ENCODE peak calls at places on chromosome 9, in nine cellular contexts. H is GM18507; X is caudate nucleus; F is stomach; O is AML-193; N is GM12891; A is A673; U is left cardiac atrium; S is activated CD4-positive, alpha-beta T cell treated with anti-CD3 and anti-CD28 coated beads, Interleukin-2, amount 50 U/mL, for 4 hours. Z is an unnamed sample.

GRCh38 chr9:97722331-97722730 is 25.2 kb upstream of the XPA start:
- DNase-seq in N (no peak), X (no peak), A (no peak), O (no peak), S (no peak), U (no peak), F (no peak), H (no peak), Z (no peak)

GRCh38 chr9:23850242-23851023 is 24.4 kb upstream of the ELAVL2 start:
- DNase-seq in F (no peak), N (no peak), X (no peak), S (no peak), U (no peak), H (no peak), O (no peak), A (no peak), Z (peak)

GRCh38 chr9:35740243-35740642 is 7.8 kb downstream of the CREB3 start:
- DNase-seq in F (no peak), U (no peak), X (no peak), H (no peak), A (no peak), N (no peak), S (no peak), O (no peak), Z (no peak)

GRCh38 chr9:129245276-129245675 is 67.2 kb upstream of the IER5L start:
- DNase-seq in U (peak), O (no peak), A (no peak), F (no peak), N (no peak), X (no peak), S (no peak), H (no peak), Z (no peak)

GRCh38 chr9:96116275-96117051 is 185.5 kb downstream of the HSD17B3 start:
- DNase-seq in A (no peak), X (peak), U (no peak), O (no peak), H (no peak), N (no peak), F (peak), S (no peak), Z (no peak)

GRCh38 chr9:129968690-129969485 is 74.1 kb downstream of the FNBP1 start:
- DNase-seq in F (no peak), H (no peak), N (no peak), U (no peak), X (no peak), A (peak), O (no peak), S (no peak), Z (no peak)

GRCh38 chr9:124309665-124310064 is 51.9 kb downstream of the NEK6 start:
- DNase-seq in U (no peak), O (no peak), F (no peak), S (no peak), N (no peak), A (peak), X (no peak), H (no peak), Z (no peak)

GRCh38 chr9:136864996-136865767 is 926 bp downstream of the EDF1 start:
- DNase-seq in X (no peak), F (no peak), S (no peak), N (no peak), U (peak), A (no peak), H (no peak), O (no peak), Z (no peak)

GRCh38 chr9:36748322-36748899 is 175.7 kb downstream of the MELK start:
- DNase-seq in O (no peak), A (peak), S (no peak), X (no peak), N (peak), H (peak), U (peak), F (peak), Z (no peak)

GRCh38 chr9:110875275-110875674 is 163.0 kb downstream of the LPAR1 start:
- DNase-seq in F (no peak), X (peak), H (no peak), O (peak), A (no peak), S (no peak), N (peak), U (peak), Z (no peak)

GRCh38 chr9:114484854-114485443 is 20.3 kb downstream of the WHRN start:
- DNase-seq in F (no peak), N (no peak), U (no peak), X (no peak), S (peak), H (no peak), A (no peak), O (peak), Z (no peak)

GRCh38 chr9:36847781-36848673 is 186.0 kb downstream of the PAX5 start:
- DNase-seq in N (no peak), U (no peak), X (no peak), O (no peak), S (no peak), F (no peak), H (no peak), A (no peak), Z (peak)

GRCh38 chr9:133226219-133227171 is 17.4 kb upstream of the OBP2B start:
- DNase-seq in X (no peak), F (peak), N (no peak), H (no peak), S (no peak), A (no peak), O (no peak), U (no peak), Z (no peak)

GRCh38 chr9:87557996-87558395 is 60.3 kb downstream of the DAPK1 start:
- DNase-seq in U (no peak), A (no peak), S (no peak), O (no peak), H (no peak), X (no peak), N (no peak), F (peak), Z (no peak)

GRCh38 chr9:87336914-87337333 is 160.7 kb upstream of the DAPK1 start:
- DNase-seq in X (peak), U (peak), A (peak), H (no peak), F (peak), S (no peak), N (no peak), O (peak), Z (no peak)

GRCh38 chr9:89808801-89809200 is 204.0 kb downstream of the GADD45G start:
- DNase-seq in U (no peak), X (no peak), A (no peak), S (no peak), H (no peak), F (no peak), N (no peak), O (no peak), Z (no peak)

GRCh38 chr9:128529191-128529590 is 23.2 kb upstream of the SPTAN1 start:
- DNase-seq in F (no peak), X (no peak), H (no peak), A (no peak), U (no peak), S (no peak), O (no peak), N (no peak), Z (no peak)

GRCh38 chr9:114305189-114305555 is 17.7 kb upstream of the ORM1 start:
- DNase-seq in H (no peak), U (no peak), X (no peak), A (no peak), O (no peak), S (no peak), N (no peak), F (no peak), Z (no peak)

GRCh38 chr9:3526903-3527652 is 1.3 kb upstream of the RFX3 start:
- DNase-seq in U (peak), A (peak), N (no peak), H (no peak), F (no peak), X (no peak), S (no peak), O (no peak), Z (peak)

GRCh38 chr9:35760651-35761050 is 6.6 kb upstream of the MSMP start:
- DNase-seq in O (no peak), X (no peak), N (no peak), F (no peak), H (no peak), U (peak), A (no peak), S (no peak), Z (no peak)

GRCh38 chr9:138048184-138048583 is 170.6 kb downstream of the CACNA1B start:
- DNase-seq in X (no peak), U (no peak), N (no peak), A (no peak), F (peak), S (no peak), H (no peak), O (no peak), Z (no peak)

GRCh38 chr9:72127753-72128152 is 21.5 kb upstream of the GDA start:
- DNase-seq in H (no peak), S (no peak), U (no peak), X (no peak), F (no peak), A (no peak), N (no peak), O (no peak), Z (no peak)

GRCh38 chr9:130541533-130541932 is 37.8 kb upstream of the FUBP3 start:
- DNase-seq in O (no peak), N (no peak), A (no peak), S (no peak), H (no peak), U (no peak), F (no peak), X (no peak), Z (no peak)

GRCh38 chr9:4686112-4686511 is 6.7 kb downstream of the CDC37L1 start:
- DNase-seq in S (no peak), U (no peak), O (no peak), A (no peak), X (no peak), F (no peak), N (no peak), H (no peak), Z (no peak)

GRCh38 chr9:19934301-19934868 is 145.5 kb upstream of the SLC24A2 start:
- DNase-seq in F (peak), X (no peak), N (no peak), S (no peak), U (peak), A (no peak), H (no peak), O (no peak), Z (no peak)

GRCh38 chr9:121652037-121652837 is 803 bp downstream of the DAB2IP start:
- DNase-seq in F (peak), U (peak), A (peak), X (no peak), N (no peak), S (no peak), H (no peak), O (no peak), Z (no peak)

GRCh38 chr9:79134654-79135053 is 437.1 kb upstream of the TLE4 start:
- DNase-seq in S (no peak), F (no peak), X (no peak), H (no peak), U (no peak), O (no peak), N (no peak), A (peak), Z (no peak)

GRCh38 chr9:116417464-116417863 is 263.9 kb downstream of the PAPPA start:
- DNase-seq in X (no peak), U (no peak), H (no peak), A (no peak), N (no peak), S (no peak), O (no peak), F (no peak), Z (no peak)

GRCh38 chr9:130074391-130075115 is 20.8 kb downstream of the GPR107 start:
- DNase-seq in F (no peak), X (no peak), O (no peak), S (no peak), N (no peak), A (no peak), H (no peak), U (no peak), Z (no peak)

GRCh38 chr9:135926402-135927194 is 19.3 kb upstream of the CAMSAP1 start:
- DNase-seq in S (peak), U (peak), A (no peak), O (peak), F (peak), H (no peak), N (no peak), X (no peak), Z (no peak)

GRCh38 chr9:128828719-128829452 is 708 bp downstream of the SPOUT1 start:
- DNase-seq in H (no peak), U (no peak), X (no peak), F (no peak), N (no peak), O (no peak), S (no peak), A (no peak), Z (no peak)

GRCh38 chr9:128636024-128636390 is 20.6 kb downstream of the DYNC2I2 start:
- DNase-seq in F (peak), U (peak), N (no peak), X (no peak), A (no peak), H (no peak), S (no peak), O (no peak), Z (peak)

GRCh38 chr9:127561491-127562270 is 50.4 kb upstream of the STXBP1 start:
- DNase-seq in A (peak), F (peak), U (peak), S (no peak), O (peak), X (no peak), N (no peak), H (no peak), Z (no peak)

GRCh38 chr9:123615381-123615780 is 259.4 kb downstream of the CRB2 start:
- DNase-seq in F (no peak), S (no peak), X (no peak), H (no peak), O (no peak), A (no peak), N (no peak), U (no peak), Z (no peak)

GRCh38 chr9:89648247-89649000 is 43.6 kb downstream of the GADD45G start:
- DNase-seq in X (no peak), S (no peak), H (no peak), N (no peak), U (no peak), O (no peak), A (no peak), F (no peak), Z (no peak)

GRCh38 chr9:127835930-127836586 is 18.4 kb downstream of the ENG start:
- DNase-seq in N (no peak), X (no peak), U (peak), S (no peak), A (no peak), O (peak), H (no peak), F (no peak), Z (no peak)

GRCh38 chr9:127950513-127951210 is 13.0 kb upstream of the DPM2 start:
- DNase-seq in S (no peak), A (no peak), X (peak), F (no peak), H (no peak), N (no peak), U (no peak), O (no peak), Z (no peak)

GRCh38 chr9:113585555-113585954 is 122.0 kb downstream of the RGS3 start:
- DNase-seq in O (no peak), U (no peak), X (no peak), N (no peak), F (no peak), S (no peak), H (no peak), A (no peak), Z (no peak)

Z was measured in DMS79.